ENCODE peak calls at places on chromosomes 4 and X, in ten cellular contexts. D is dorsolateral prefrontal cortex, S is fibroblast of mammary gland, O is WERI-Rb-1, V is endodermal cell, J is esophagus squamous epithelium, Y is epithelial cell of esophagus, P is fibroblast of pulmonary artery, G is AG04450, Z is GM23338. H is an unnamed sample.

GRCh38 chr4:75630174-75630931 is at the start of gene CDKL2:
- DNase-seq in D (peak), S (peak), O (peak), V (peak), J (peak), Y (peak), P (peak), G (no peak), Z (peak), H (peak)

GRCh38 chrX:151765026-151765425 is 30.5 kb downstream of the CNGA2 start:
- DNase-seq in D (no peak), S (no peak), O (no peak), V (no peak), J (no peak), Y (no peak), P (no peak), G (no peak), Z (no peak), H (no peak)

GRCh38 chr4:8817813-8818062 is 53.9 kb downstream of the HMX1 start:
- DNase-seq in D (no peak), S (no peak), O (no peak), V (peak), J (no peak), Y (no peak), P (no peak), G (no peak), Z (no peak), H (no peak)

GRCh38 chr4:3257691-3258482 is 8.9 kb downstream of the MSANTD1 start:
- DNase-seq in D (peak), S (peak), O (peak), V (no peak), J (no peak), Y (peak), P (peak), G (no peak), Z (no peak), H (no peak)

GRCh38 chrX:6738518-6739470 is 203.9 kb upstream of the VCX3A start:
- DNase-seq in D (no peak), S (no peak), O (no peak), V (no peak), J (no peak), Y (no peak), P (no peak), G (no peak), Z (no peak), H (no peak)

GRCh38 chrX:8579602-8580001 is 115.0 kb downstream of the VCX3B start:
- DNase-seq in D (no peak), S (no peak), O (no peak), V (no peak), J (no peak), Y (no peak), P (no peak), G (no peak), Z (peak), H (no peak)

GRCh38 chr4:7196283-7196651 is 3.9 kb downstream of the SORCS2 start:
- DNase-seq in D (peak), S (no peak), O (no peak), V (peak), J (no peak), Y (no peak), P (no peak), G (no peak), Z (no peak), H (no peak)

GRCh38 chr4:62344915-62345314 is 1144.8 kb downstream of the ADGRL3 start:
- DNase-seq in D (no peak), S (no peak), O (no peak), V (no peak), J (no peak), Y (peak), P (no peak), G (no peak), Z (no peak), H (no peak)

GRCh38 chr4:20615492-20616136 is 84.6 kb upstream of the PACRGL start:
- DNase-seq in D (no peak), S (no peak), O (no peak), V (no peak), J (no peak), Y (peak), P (peak), G (no peak), Z (no peak), H (no peak)

GRCh38 chrX:11341274-11342256 is 48.4 kb downstream of the AMELX start:
- DNase-seq in D (no peak), S (peak), O (no peak), V (no peak), J (peak), Y (peak), P (peak), G (no peak), Z (no peak), H (peak)

GRCh38 chr4:1039493-1040343 is 28.3 kb downstream of the FGFRL1 start:
- DNase-seq in D (no peak), S (peak), O (no peak), V (peak), J (no peak), Y (peak), P (peak), G (no peak), Z (no peak), H (peak)

GRCh38 chrX:49155243-49155899 is 7.2 kb upstream of the MAGIX start:
- DNase-seq in D (no peak), S (peak), O (peak), V (peak), J (no peak), Y (peak), P (peak), G (no peak), Z (peak), H (peak)

GRCh38 chr4:123390846-123391456 is 5.6 kb upstream of the SPRY1 start:
- DNase-seq in D (no peak), S (peak), O (no peak), V (no peak), J (no peak), Y (peak), P (peak), G (no peak), Z (peak), H (peak)

GRCh38 chrX:9942086-9942485 is 25.1 kb upstream of the CLDN34 start:
- DNase-seq in D (no peak), S (no peak), O (no peak), V (no peak), J (no peak), Y (no peak), P (no peak), G (no peak), Z (no peak), H (no peak)

GRCh38 chr4:119656986-119657635 is 28.5 kb upstream of the PDE5A start:
- DNase-seq in D (no peak), S (peak), O (no peak), V (no peak), J (no peak), Y (peak), P (peak), G (no peak), Z (no peak), H (peak)

GRCh38 chrX:118630843-118631242 is 96.6 kb upstream of the IL13RA1 start:
- DNase-seq in D (no peak), S (no peak), O (no peak), V (no peak), J (no peak), Y (no peak), P (no peak), G (no peak), Z (no peak), H (no peak)

GRCh38 chrX:6052111-6052745 is 176.4 kb downstream of the NLGN4X start:
- DNase-seq in D (peak), S (no peak), O (no peak), V (no peak), J (no peak), Y (peak), P (no peak), G (no peak), Z (no peak), H (no peak)

GRCh38 chr4:74304136-74304628 is 4.1 kb upstream of the EPGN start:
- DNase-seq in D (no peak), S (no peak), O (no peak), V (no peak), J (no peak), Y (no peak), P (no peak), G (no peak), Z (no peak), H (no peak)

GRCh38 chr4:17398805-17399204 is 113.1 kb downstream of the QDPR start:
- DNase-seq in D (no peak), S (no peak), O (no peak), V (no peak), J (no peak), Y (no peak), P (no peak), G (no peak), Z (no peak), H (no peak)

GRCh38 chrX:641671-642435 is 11.3 kb downstream of the SHOX start:
- DNase-seq in D (peak), S (no peak), O (no peak), V (peak), J (no peak), Y (no peak), P (no peak), G (no peak), Z (no peak), H (no peak)

GRCh38 chrX:53716328-53717088 is 30.0 kb upstream of the HUWE1 start:
- DNase-seq in D (no peak), S (peak), O (no peak), V (no peak), J (no peak), Y (no peak), P (peak), G (no peak), Z (no peak), H (peak)

GRCh38 chrX:40158036-40158706 is 60.4 kb upstream of the BCOR start:
- DNase-seq in D (no peak), S (no peak), O (peak), V (peak), J (no peak), Y (no peak), P (peak), G (no peak), Z (peak), H (no peak)

GRCh38 chr4:100493756-100494155 is 24.1 kb downstream of the EMCN start:
- DNase-seq in D (no peak), S (peak), O (no peak), V (no peak), J (no peak), Y (peak), P (no peak), G (no peak), Z (no peak), H (peak)

GRCh38 chrX:72141372-72142004 is 9.8 kb upstream of the RTL5 start:
- DNase-seq in D (no peak), S (no peak), O (no peak), V (no peak), J (no peak), Y (no peak), P (no peak), G (no peak), Z (no peak), H (peak)

GRCh38 chrX:109347618-109348017 is 134.3 kb downstream of the GUCY2F start:
- DNase-seq in D (no peak), S (peak), O (no peak), V (peak), J (no peak), Y (peak), P (peak), G (no peak), Z (peak), H (peak)

GRCh38 chr4:11470709-11471441 is 42.2 kb upstream of the HS3ST1 start:
- DNase-seq in D (no peak), S (no peak), O (no peak), V (peak), J (no peak), Y (peak), P (no peak), G (no peak), Z (peak), H (no peak)

GRCh38 chrX:71292669-71293379 is 8.7 kb upstream of the ITGB1BP2 start:
- DNase-seq in D (no peak), S (peak), O (no peak), V (no peak), J (no peak), Y (peak), P (peak), G (no peak), Z (no peak), H (peak)

GRCh38 chr4:152476796-152477195 is 59.1 kb downstream of the FBXW7 start:
- DNase-seq in D (no peak), S (no peak), O (no peak), V (no peak), J (no peak), Y (no peak), P (no peak), G (no peak), Z (no peak), H (no peak)

GRCh38 chr4:99615210-99615834 is 40.7 kb downstream of the MTTP start:
- DNase-seq in D (no peak), S (no peak), O (peak), V (no peak), J (no peak), Y (no peak), P (no peak), G (no peak), Z (no peak), H (no peak)

GRCh38 chrX:37921758-37922157 is 74.4 kb upstream of the DYNLT3 start:
- DNase-seq in D (no peak), S (peak), O (no peak), V (no peak), J (no peak), Y (peak), P (peak), G (no peak), Z (no peak), H (peak)

GRCh38 chrX:110001702-110002299 is 1.1 kb upstream of the TMEM164 start:
- DNase-seq in D (no peak), S (no peak), O (peak), V (no peak), J (no peak), Y (no peak), P (no peak), G (no peak), Z (no peak), H (no peak)

GRCh38 chr4:42397256-42397634 is at the start of gene SHISA3:
- DNase-seq in D (no peak), S (peak), O (peak), V (peak), J (no peak), Y (peak), P (peak), G (no peak), Z (peak), H (no peak)

GRCh38 chr4:176002007-176002623 is 63.5 kb upstream of the WDR17 start:
- DNase-seq in D (peak), S (no peak), O (peak), V (peak), J (no peak), Y (peak), P (peak), G (no peak), Z (peak), H (peak)

GRCh38 chr4:139454111-139454600 is at the start of gene RAB33B:
- DNase-seq in D (no peak), S (peak), O (no peak), V (no peak), J (no peak), Y (no peak), P (peak), G (peak), Z (no peak), H (no peak)

GRCh38 chr4:139453371-139454110 is 380 bp upstream of the RAB33B start:
- DNase-seq in D (peak), S (peak), O (peak), V (peak), J (peak), Y (peak), P (peak), G (peak), Z (peak), H (peak)

GRCh38 chr4:139457318-139457717 is 3.4 kb downstream of the RAB33B start:
- DNase-seq in D (no peak), S (peak), O (no peak), V (no peak), J (no peak), Y (peak), P (no peak), G (no peak), Z (no peak), H (no peak)

GRCh38 chr4:139454646-139455045 is 725 bp downstream of the RAB33B start:
- DNase-seq in D (no peak), S (peak), O (no peak), V (no peak), J (no peak), Y (peak), P (peak), G (no peak), Z (no peak), H (no peak)

GRCh38 chr4:139455187-139455586 is 1.3 kb downstream of the RAB33B start:
- DNase-seq in D (no peak), S (no peak), O (no peak), V (no peak), J (no peak), Y (no peak), P (no peak), G (no peak), Z (no peak), H (no peak)
- H3K4me3 ChIP-seq in D (peak), S (peak), O (no peak), V (peak), J (peak), Y (peak), P (peak), G (peak), Z (peak), H (peak)

GRCh38 chrX:106752101-106752678 is 25.7 kb downstream of the RNF128 start:
- DNase-seq in D (no peak), S (peak), O (no peak), V (peak), J (no peak), Y (peak), P (peak), G (no peak), Z (peak), H (peak)
- TF ChIP-seq CTCF in D (no peak), S (peak), O (no peak), V (peak), J (no peak), Y (peak), P (peak), G (peak), Z (peak), H (peak)

GRCh38 chr4:125316391-125316780 is 1.6 kb downstream of the FAT4 start:
- DNase-seq in D (peak), S (no peak), O (peak), V (peak), J (no peak), Y (peak), P (peak), G (no peak), Z (peak), H (no peak)
- H3K4me3 ChIP-seq in D (peak), S (peak), O (peak), V (peak), J (peak), Y (peak), P (peak), G (peak), Z (peak), H (peak)

DNA sequence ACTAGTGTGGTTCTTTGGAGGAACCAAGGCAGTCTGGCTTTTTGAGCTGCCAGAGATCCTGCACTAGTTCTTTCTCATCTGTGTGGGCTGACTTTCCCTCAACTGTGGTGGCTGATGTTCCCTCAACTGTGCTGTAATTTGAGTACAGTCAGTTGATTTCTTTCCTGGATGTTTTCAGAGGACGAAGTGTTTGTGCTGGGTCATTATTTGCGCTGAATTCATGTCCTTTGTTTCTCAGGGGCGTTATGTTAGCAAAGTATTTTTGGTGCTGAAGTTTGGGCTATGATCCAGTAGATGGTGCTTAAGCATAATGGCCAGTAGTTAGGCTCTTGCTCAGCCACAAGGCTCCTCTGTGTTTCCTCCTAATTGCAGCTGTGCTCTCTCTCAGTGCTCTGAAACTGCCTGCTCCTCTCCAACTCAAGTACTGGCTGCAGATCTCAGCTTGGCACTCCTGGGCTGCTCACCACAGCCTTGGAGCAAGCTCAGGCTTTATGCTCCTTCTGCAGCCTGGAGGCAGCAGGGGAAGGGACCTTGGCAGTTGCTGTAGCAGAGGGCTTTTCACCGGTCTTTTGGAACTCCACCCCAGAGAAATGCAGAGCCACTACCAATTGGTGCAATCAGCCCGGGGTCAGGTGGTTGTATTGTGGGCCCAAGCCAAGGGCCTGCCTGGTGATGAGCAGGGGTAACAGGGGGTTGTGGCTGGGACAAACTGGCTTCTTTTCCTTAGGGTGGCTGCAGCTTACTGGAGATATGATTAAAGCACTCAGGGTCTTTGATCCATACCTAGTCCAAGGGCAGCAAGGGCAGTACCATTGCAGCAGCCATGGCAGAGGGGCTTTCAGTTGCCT is 27.9 kb downstream of the ENPEP start:
- DNase-seq in D (no peak), S (peak), O (no peak), V (peak), J (no peak), Y (no peak), P (peak), G (no peak), Z (no peak), H (peak)
- TF ChIP-seq CTCF in D (no peak), S (no peak), O (no peak), V (peak), J (no peak), Y (peak), P (peak), G (no peak), Z (no peak), H (no peak)

H was measured in fibroblast of villous mesenchyme.